ENCODE peak calls at places on chromosomes 3 and 15, in five cellular contexts. T, C, H, B and D are unnamed samples.
A peak's percentile ranks its signal among the peaks of the same experiment; 100 is the strongest.

GRCh38 chr3:147299656-147300055 is 106.7 kb downstream of the ZIC4 start:
- DNase-seq in T (no peak), C (no peak), H (no peak), B (no peak), D (no peak)

GRCh38 chr3:47365213-47366153 is 15.3 kb upstream of the PTPN23 start:
- DNase-seq in T (no peak), C (peak; percentile 13), H (no peak), B (no peak), D (no peak)

GRCh38 chr3:122754867-122755835 is 38.5 kb downstream of the HSPBAP1 start:
- DNase-seq in T (no peak), C (no peak), H (peak; percentile 59), B (peak; percentile 7), D (peak; percentile 58)

GRCh38 chr15:27855137-27855536 is 244.0 kb downstream of the OCA2 start:
- DNase-seq in T (no peak), C (no peak), H (no peak), B (no peak), D (no peak)

GRCh38 chr3:98371186-98371585 is 17.5 kb downstream of the OR5K4 start:
- DNase-seq in T (no peak), C (no peak), H (no peak), B (no peak), D (no peak)

GRCh38 chr15:35019401-35020327 is 31.6 kb upstream of the ZNF770 start:
- DNase-seq in T (no peak), C (no peak), H (peak; percentile 53), B (no peak), D (no peak)

GRCh38 chr3:4474683-4475490 is 7.8 kb upstream of the SUMF1 start:
- DNase-seq in T (no peak), C (no peak), H (no peak), B (no peak), D (no peak)

GRCh38 chr3:174206607-174207192 is 652.4 kb upstream of the NAALADL2 start:
- DNase-seq in T (no peak), C (no peak), H (no peak), B (no peak), D (no peak)

GRCh38 chr3:58672451-58672850 is 5.9 kb upstream of the FAM3D start:
- DNase-seq in T (no peak), C (no peak), H (no peak), B (no peak), D (no peak)

GRCh38 chr3:61080737-61081445 is 170.4 kb downstream of the FHIT start:
- DNase-seq in T (no peak), C (no peak), H (no peak), B (no peak), D (no peak)

GRCh38 chr15:92095691-92096090 is 242.2 kb downstream of the SLCO3A1 start:
- DNase-seq in T (no peak), C (no peak), H (peak; percentile 68), B (no peak), D (peak; percentile 31)

GRCh38 chr3:145849115-145849514 is 311.9 kb downstream of the PLOD2 start:
- DNase-seq in T (no peak), C (no peak), H (no peak), B (no peak), D (no peak)

GRCh38 chr3:187788984-187789857 is 44.0 kb upstream of the BCL6 start:
- DNase-seq in T (no peak), C (no peak), H (no peak), B (no peak), D (no peak)

GRCh38 chr3:54056521-54056920 is 65.8 kb upstream of the CACNA2D3 start:
- DNase-seq in T (no peak), C (no peak), H (no peak), B (no peak), D (no peak)

GRCh38 chr3:183811638-183812037 is 13.7 kb downstream of the MAP6D1 start:
- DNase-seq in T (no peak), C (no peak), H (no peak), B (no peak), D (no peak)

GRCh38 chr3:127685708-127686511 is 13.2 kb downstream of the ABTB1 start:
- DNase-seq in T (no peak), C (no peak), H (no peak), B (no peak), D (no peak)

GRCh38 chr3:3170998-3171397 is 8.5 kb downstream of the CRBN start:
- DNase-seq in T (no peak), C (no peak), H (peak; percentile 57), B (no peak), D (no peak)

GRCh38 chr3:69197455-69197854 is 75.1 kb upstream of the LMOD3 start:
- DNase-seq in T (no peak), C (no peak), H (no peak), B (no peak), D (no peak)

GRCh38 chr15:35112346-35112745 is 27.3 kb upstream of the NANOGP8 start:
- DNase-seq in T (no peak), C (no peak), H (no peak), B (no peak), D (no peak)

GRCh38 chr15:35519536-35520149 is 26.3 kb downstream of the DPH6 start:
- DNase-seq in T (no peak), C (peak; percentile 18), H (peak; percentile 35), B (peak; percentile 4), D (peak; percentile 10)

GRCh38 chr3:124207873-124208473 is 216.0 kb upstream of the ROPN1 start:
- DNase-seq in T (no peak), C (no peak), H (peak; percentile 42), B (no peak), D (peak; percentile 32)

GRCh38 chr3:55690161-55690560 is 203.1 kb upstream of the WNT5A start:
- DNase-seq in T (no peak), C (no peak), H (no peak), B (no peak), D (no peak)

DNA sequence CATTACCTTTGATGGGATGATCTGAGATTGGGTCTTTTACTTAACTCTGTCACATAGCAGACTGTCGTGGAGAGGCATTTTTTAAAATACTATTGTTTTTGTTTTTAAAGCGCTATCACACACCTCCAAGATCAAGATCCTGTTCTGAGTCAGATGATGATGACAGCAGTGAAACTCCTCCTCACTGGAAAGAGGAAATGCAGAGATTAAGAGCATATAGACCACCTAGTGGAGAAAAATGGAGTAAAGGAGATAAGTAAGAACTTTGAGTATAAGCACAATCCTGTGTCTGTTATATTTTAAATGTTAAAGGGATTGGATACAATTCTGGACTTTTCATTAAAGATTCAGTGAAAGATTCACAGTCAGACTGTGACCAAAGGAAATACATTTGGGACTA is 18.4 kb upstream of the ZBTB47 start:
- DNase-seq in T (no peak), C (no peak), H (no peak), B (no peak), D (no peak)
- TF ChIP-seq CTCF in T (no peak), C (peak; percentile 23), H (no peak), B (no peak), D (peak; percentile 13)

DNA sequence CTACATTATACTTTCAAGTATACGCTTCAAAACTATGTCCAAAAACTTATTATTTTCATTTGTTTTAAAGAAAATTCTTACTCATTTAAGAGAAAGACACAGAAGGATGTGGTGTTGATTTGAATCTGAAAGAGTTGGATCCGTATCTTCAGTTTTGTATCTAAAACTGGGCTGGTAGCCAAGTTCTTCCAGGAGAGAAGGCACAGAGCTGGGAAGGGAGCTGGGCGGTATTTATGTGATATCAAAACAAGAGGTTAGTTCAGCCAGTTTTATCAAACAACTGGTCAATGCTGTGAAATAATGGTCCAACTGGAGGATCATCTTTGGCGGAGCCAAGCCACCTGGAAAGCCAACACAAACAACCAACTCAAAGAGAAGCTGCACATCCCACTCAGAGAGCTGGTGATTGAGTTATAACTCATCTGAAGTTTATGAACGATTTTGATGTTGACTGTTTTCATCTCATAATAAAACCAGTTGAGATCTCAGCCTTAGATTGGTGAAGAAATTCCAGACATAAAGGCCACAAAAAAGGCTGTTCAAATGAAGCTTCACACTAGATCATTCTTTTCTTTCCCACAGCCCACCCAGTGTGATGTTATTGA is 489.6 kb upstream of the RASGRP1 start:
- DNase-seq in T (no peak), C (no peak), H (no peak), B (no peak), D (no peak)
- TF ChIP-seq CTCF in T (no peak), C (no peak), H (no peak), B (no peak), D (no peak)

GRCh38 chr15:60477164-60477563 is 1.8 kb downstream of the ICE2 start:
- DNase-seq in T (no peak), C (no peak), H (no peak), B (no peak), D (no peak)

GRCh38 chr15:60479361-60479684 is 381 bp upstream of the ICE2 start:
- DNase-seq in T (no peak), C (no peak), H (no peak), B (no peak), D (peak; percentile 10)

GRCh38 chr15:60476713-60477112 is 2.2 kb downstream of the ICE2 start:
- DNase-seq in T (no peak), C (no peak), H (no peak), B (no peak), D (no peak)

GRCh38 chr15:60478633-60479360 is at the start of gene ICE2:
- DNase-seq in T (peak; percentile 96), C (peak; percentile 83), H (peak; percentile 97), B (peak; percentile 93), D (peak; percentile 92)

DNA sequence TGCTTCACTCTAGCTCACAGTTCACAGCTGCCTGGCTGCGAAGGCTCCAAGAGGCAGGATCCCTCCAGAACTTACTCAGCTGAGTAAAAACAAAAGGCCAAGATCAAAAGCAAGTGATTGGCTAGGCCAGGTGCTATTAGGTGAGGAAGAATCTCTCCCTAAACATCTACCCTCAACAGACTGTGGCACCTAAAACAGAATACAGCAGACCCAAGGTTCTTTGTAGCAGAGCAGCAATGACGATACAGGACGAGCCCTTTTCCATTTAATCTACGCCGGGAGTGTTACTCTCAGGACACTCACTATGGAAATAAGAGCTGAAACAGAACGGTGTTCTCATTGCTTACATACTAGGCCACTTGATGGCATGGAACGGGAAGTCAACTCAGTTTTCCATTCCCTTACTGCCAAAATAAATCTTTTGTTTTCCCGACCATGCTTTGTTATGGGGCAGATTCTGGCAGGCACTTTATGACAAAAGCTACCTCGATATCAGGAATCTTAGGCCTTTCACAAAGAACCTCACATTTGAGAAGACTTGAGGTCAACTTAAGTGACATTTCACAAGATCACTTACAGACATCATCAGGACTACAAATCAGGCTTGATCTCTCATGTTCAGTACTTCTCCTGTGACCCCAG is 830 bp downstream of the ICE2 start:
- DNase-seq in T (no peak), C (no peak), H (peak; percentile 36), B (no peak), D (peak; percentile 10)
- TF ChIP-seq CTCF in T (no peak), C (no peak), H (no peak), B (no peak), D (no peak)

DNA sequence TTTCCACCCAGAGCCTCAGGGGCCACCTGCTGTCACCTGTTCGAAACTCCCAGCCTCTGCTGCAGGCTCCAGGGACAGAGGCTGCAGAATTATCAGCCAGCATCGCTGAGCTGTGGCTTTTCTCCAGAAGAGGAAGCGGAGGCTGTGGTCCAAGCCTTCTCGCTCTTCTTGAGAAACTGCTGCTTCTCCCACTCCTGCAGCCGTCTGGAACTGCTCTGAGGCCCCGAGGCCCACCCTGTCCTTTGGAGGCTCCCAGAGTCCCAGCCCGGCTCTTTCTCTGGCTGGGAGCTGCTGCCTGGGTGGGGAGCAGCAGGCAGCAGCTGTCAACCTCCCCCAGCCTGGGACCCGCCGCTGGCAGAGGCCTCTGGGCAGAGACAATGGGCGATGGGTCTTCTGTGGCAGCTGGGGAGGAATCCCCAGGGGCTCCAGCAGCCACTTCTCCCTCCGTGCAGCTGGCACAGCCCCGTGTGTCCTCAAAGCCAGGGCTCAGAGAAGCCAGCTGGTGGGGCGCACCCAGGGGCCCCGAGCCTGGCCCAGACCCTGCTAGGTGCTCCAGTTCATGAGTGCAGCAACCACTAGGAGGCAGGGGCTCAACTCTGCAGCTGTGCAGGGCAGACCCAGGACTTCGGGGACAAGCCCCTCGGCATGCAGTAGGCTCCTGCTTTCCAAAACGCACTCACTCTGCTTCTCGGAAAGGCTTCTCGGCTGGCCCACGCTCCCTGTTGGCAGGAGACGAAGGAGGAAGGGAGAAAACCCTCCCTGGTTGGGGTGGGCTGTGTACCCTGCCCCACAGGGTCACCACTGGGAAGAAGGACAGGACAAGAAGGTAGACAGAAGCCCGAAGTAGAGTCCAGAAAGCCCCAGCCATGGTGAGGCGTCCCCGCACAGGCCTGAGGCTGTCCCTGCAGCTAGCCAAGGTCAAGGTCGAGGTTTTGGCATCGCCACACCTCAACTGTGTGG is 49.9 kb upstream of the FURIN start:
- DNase-seq in T (no peak), C (no peak), H (no peak), B (no peak), D (peak; percentile 55)
- TF ChIP-seq CTCF in T (no peak), C (peak; percentile 30), H (no peak), B (peak; percentile 15), D (peak; percentile 43)